ENCODE peak calls at places on chromosomes 6 and 20, in five cellular contexts. S is IMR-90, Z is mesenchymal stem cell, J is neuronal stem cell, P is H1. K is an unnamed sample.

GRCh38 chr20:57570145-57570850 is 9.4 kb downstream of the PCK1 start:
- DNase-seq in S (no peak), Z (no peak), J (no peak), P (no peak), K (no peak)

GRCh38 chr6:166309977-166310376 is 1.8 kb upstream of the PRR18 start:
- DNase-seq in S (no peak), Z (no peak), J (no peak), P (no peak), K (no peak)

GRCh38 chr6:100891079-100891478 is 9.9 kb upstream of the ASCC3 start:
- DNase-seq in S (no peak), Z (no peak), J (no peak), P (no peak), K (no peak)

GRCh38 chr6:67112120-67112519 is 1405.1 kb upstream of the EYS start:
- DNase-seq in S (no peak), Z (no peak), J (no peak), P (no peak), K (no peak)

GRCh38 chr20:39661833-39662232 is 699.7 kb downstream of the DHX35 start:
- DNase-seq in S (no peak), Z (no peak), J (no peak), P (no peak), K (no peak)

GRCh38 chr6:143064996-143065683 is 4.5 kb downstream of the AIG1 start:
- DNase-seq in S (no peak), Z (peak), J (no peak), P (no peak), K (no peak)

GRCh38 chr6:131362070-131362469 is 211.0 kb upstream of the ARG1 start:
- DNase-seq in S (no peak), Z (no peak), J (no peak), P (no peak), K (no peak)

GRCh38 chr6:124356811-124357210 is 553.1 kb downstream of the NKAIN2 start:
- DNase-seq in S (no peak), Z (no peak), J (no peak), P (no peak), K (no peak)

GRCh38 chr6:89763550-89763949 is 56.0 kb downstream of the MDN1 start:
- DNase-seq in S (peak), Z (peak), J (no peak), P (no peak), K (no peak)

GRCh38 chr20:44033344-44033743 is 118.7 kb downstream of the TOX2 start:
- DNase-seq in S (peak), Z (peak), J (no peak), P (no peak), K (no peak)

GRCh38 chr20:17556842-17557674 is 12.8 kb upstream of the DSTN start:
- DNase-seq in S (peak), Z (no peak), J (no peak), P (peak), K (peak)

GRCh38 chr6:168611691-168612090 is 170.7 kb downstream of the SMOC2 start:
- DNase-seq in S (no peak), Z (no peak), J (no peak), P (no peak), K (no peak)

GRCh38 chr20:17992847-17993508 is 24.2 kb downstream of the MGME1 start:
- DNase-seq in S (peak), Z (no peak), J (no peak), P (no peak), K (no peak)

GRCh38 chr6:6525948-6526347 is 62.6 kb upstream of the LY86 start:
- DNase-seq in S (no peak), Z (no peak), J (no peak), P (no peak), K (no peak)

GRCh38 chr20:22462975-22463914 is 121.1 kb downstream of the FOXA2 start:
- DNase-seq in S (no peak), Z (no peak), J (no peak), P (no peak), K (no peak)

GRCh38 chr6:4192173-4192572 is 56.8 kb upstream of the ECI2 start:
- DNase-seq in S (no peak), Z (no peak), J (no peak), P (no peak), K (no peak)

GRCh38 chr6:107737397-107737793 is 86.7 kb downstream of the SCML4 start:
- DNase-seq in S (no peak), Z (no peak), J (no peak), P (no peak), K (no peak)

GRCh38 chr6:37038297-37039198 is 33.1 kb downstream of the FGD2 start:
- DNase-seq in S (peak), Z (no peak), J (no peak), P (no peak), K (no peak)

GRCh38 chr6:85594197-85594930 is 706 bp upstream of the SNX14 start:
- DNase-seq in S (peak), Z (no peak), J (no peak), P (no peak), K (no peak)

GRCh38 chr6:153872946-153873345 is 166.1 kb upstream of the OPRM1 start:
- DNase-seq in S (no peak), Z (no peak), J (no peak), P (no peak), K (no peak)

GRCh38 chr6:89268776-89269175 is 46.3 kb downstream of the GABRR2 start:
- DNase-seq in S (no peak), Z (no peak), J (no peak), P (no peak), K (no peak)

GRCh38 chr20:4814696-4815252 is 93.1 kb downstream of the PRND start:
- DNase-seq in S (no peak), Z (no peak), J (no peak), P (no peak), K (no peak)

GRCh38 chr6:109523478-109523877 is 40.5 kb upstream of the ZBTB24 start:
- DNase-seq in S (peak), Z (no peak), J (no peak), P (no peak), K (no peak)

GRCh38 chr6:161951139-161951538 is 677.3 kb upstream of the AGPAT4 start:
- DNase-seq in S (no peak), Z (no peak), J (no peak), P (no peak), K (no peak)

GRCh38 chr6:167547751-167548150 is 222.9 kb downstream of the TTLL2 start:
- DNase-seq in S (no peak), Z (peak), J (no peak), P (no peak), K (no peak)

GRCh38 chr20:32779500-32780215 is 17.5 kb downstream of the DNMT3B start:
- DNase-seq in S (no peak), Z (no peak), J (peak), P (peak), K (peak)

GRCh38 chr6:114101255-114101654 is 130.3 kb upstream of the HDAC2 start:
- DNase-seq in S (no peak), Z (no peak), J (no peak), P (no peak), K (no peak)

GRCh38 chr20:18019068-18019467 is 38.6 kb downstream of the OVOL2 start:
- DNase-seq in S (peak), Z (peak), J (no peak), P (no peak), K (peak)

GRCh38 chr20:8355453-8355852 is 223.4 kb downstream of the PLCB1 start:
- DNase-seq in S (no peak), Z (no peak), J (no peak), P (no peak), K (no peak)

GRCh38 chr6:82612475-82612874 is 248.9 kb downstream of the TPBG start:
- DNase-seq in S (no peak), Z (no peak), J (no peak), P (no peak), K (no peak)

GRCh38 chr6:158818008-158818579 is 1.1 kb downstream of the EZR start:
- DNase-seq in S (peak), Z (peak), J (peak), P (peak), K (peak)
- H3K14ac ChIP-seq in S (peak), Z (peak), J (no peak), P (no peak), K (peak)

GRCh38 chr20:45413479-45413878 is 2.5 kb upstream of the PIGT start:
- DNase-seq in S (no peak), Z (no peak), J (no peak), P (no peak), K (no peak)

GRCh38 chr20:45419188-45420091 is 3.5 kb downstream of the PIGT start:
- DNase-seq in S (peak), Z (peak), J (no peak), P (peak), K (no peak)

GRCh38 chr20:45412653-45413052 is 3.3 kb upstream of the PIGT start:
- DNase-seq in S (no peak), Z (no peak), J (no peak), P (no peak), K (no peak)

GRCh38 chr20:45416917-45417316 is 976 bp downstream of the PIGT start:
- DNase-seq in S (no peak), Z (no peak), J (no peak), P (no peak), K (no peak)

DNA sequence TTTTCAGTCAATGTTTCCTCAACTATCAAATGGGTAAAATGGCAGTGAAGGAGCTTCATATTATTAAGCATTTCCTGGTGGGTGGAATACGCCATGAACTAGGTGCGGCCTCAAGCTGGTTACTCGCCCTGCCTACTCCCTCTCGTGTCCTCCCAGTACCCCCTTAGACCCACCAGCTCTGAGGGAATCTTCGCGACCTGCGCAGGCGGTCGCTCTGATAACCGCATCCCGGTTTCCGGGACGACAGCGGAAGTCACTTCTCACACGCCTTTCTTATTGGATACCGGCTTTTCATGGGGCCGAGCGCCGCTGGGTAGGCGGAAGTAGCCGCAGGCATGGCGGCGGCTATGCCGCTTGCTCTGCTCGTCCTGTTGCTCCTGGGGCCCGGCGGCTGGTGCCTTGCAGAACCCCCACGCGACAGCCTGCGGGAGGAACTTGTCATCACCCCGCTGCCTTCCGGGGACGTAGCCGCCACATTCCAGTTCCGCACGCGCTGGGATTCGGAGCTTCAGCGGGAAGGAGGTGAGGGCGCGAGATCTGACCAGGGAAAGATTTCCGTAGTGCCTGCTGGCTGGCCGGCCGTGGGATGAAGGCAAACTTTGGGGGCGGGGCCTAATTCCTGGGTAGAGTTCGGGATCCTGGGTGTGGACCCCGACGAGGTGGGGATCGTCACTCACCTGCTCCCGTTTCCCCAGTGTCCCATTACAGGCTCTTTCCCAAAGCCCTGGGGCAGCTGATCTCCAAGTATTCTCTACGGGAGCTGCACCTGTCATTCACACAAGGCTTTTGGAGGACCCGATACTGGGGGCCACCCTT is at the start of gene PIGT:
- DNase-seq in S (peak), Z (peak), J (peak), P (peak), K (peak)
- H3K14ac ChIP-seq in S (peak), Z (peak), J (no peak), P (no peak), K (peak)

DNA sequence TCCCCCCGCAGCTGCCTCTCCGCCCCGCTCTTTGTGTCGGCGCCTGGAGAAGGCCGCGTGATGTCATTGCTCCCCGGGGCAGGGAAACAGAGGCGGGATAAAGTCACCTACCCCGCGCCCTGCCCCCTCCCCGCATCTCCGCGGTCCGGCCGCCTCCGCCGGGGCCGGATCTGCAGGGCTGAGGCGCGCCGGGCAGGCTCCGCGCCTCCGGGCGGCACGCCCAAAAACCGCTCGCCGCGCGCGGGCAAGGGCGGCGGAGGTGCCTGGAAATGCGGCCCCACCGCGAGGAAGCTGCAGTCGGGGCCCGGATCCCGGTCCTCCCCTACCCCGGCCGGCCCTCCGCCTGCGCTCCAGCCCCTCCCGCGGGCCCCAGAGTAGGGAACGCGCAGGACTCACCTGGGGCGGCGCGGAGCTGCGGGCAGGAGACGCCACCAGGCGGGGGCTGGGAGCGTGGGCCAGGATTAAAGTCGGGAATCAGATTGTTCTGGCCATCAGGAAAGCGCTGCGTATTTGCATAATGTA is at the start of gene FAXC:
- DNase-seq in S (peak), Z (peak), J (peak), P (peak), K (peak)
- H3K14ac ChIP-seq in S (peak), Z (peak), J (no peak), P (peak), K (peak)

GRCh38 chr20:19770375-19770774 is 12.3 kb downstream of the RIN2 start:
- DNase-seq in S (no peak), Z (peak), J (no peak), P (no peak), K (no peak)

GRCh38 chr20:19765266-19765665 is 7.2 kb downstream of the RIN2 start:
- DNase-seq in S (no peak), Z (no peak), J (no peak), P (no peak), K (no peak)

GRCh38 chr20:19764207-19764606 is 6.1 kb downstream of the RIN2 start:
- DNase-seq in S (peak), Z (peak), J (no peak), P (no peak), K (no peak)

GRCh38 chr20:19769516-19769915 is 11.5 kb downstream of the RIN2 start:
- DNase-seq in S (no peak), Z (no peak), J (no peak), P (no peak), K (no peak)

DNA sequence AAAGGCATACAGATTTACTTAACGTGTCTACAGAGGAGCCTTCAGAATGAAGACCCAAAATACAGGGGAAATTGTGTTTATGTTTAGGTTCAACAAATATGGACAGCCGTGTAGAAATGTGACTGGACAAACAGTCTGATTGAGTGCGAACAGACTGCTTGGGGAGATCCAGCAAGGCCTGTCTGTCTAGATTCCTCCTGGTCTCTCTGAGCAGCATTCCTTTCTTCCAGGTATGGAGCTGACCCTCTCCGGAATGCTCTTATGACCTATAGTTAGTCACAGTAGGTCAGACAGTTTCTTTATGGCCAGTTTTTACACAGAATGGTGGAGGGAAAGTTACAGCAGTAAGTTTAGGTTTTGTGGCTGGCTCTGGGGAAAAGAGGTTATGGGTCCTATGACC is 9.0 kb downstream of the RIN2 start:
- DNase-seq in S (no peak), Z (no peak), J (no peak), P (no peak), K (no peak)
- H3K14ac ChIP-seq in S (no peak), Z (no peak), J (no peak), P (no peak), K (no peak)

DNA sequence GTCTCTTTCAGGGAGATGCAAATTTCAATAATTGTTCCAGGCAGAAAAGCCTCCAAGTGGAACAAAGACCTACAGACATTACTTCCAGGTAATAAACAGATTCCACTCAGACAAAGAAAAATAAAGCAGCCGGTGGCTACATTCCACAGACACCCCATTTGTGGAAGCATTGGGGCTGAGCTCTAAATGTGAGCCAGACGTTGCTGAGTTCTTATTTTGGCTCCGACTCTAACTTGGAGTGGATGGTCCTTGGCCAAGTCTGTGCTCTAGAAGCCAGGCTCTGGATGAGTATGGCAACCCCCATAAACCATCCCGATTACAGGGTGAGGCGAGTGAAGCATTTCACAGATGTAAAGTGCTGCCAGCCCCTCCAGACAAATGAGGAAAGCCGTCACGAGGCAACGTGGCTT is 6.6 kb downstream of the TRAM2 start:
- DNase-seq in S (no peak), Z (no peak), J (no peak), P (no peak), K (no peak)
- H3K14ac ChIP-seq in S (peak), Z (no peak), J (no peak), P (no peak), K (peak)

GRCh38 chr20:48541581-48542071 is 286.2 kb downstream of the PREX1 start:
- DNase-seq in S (no peak), Z (no peak), J (no peak), P (no peak), K (no peak)
- H3K14ac ChIP-seq in S (no peak), Z (no peak), J (no peak), P (no peak), K (peak)

GRCh38 chr6:170094686-170095272 is 196.1 kb downstream of the DLL1 start:
- DNase-seq in S (no peak), Z (no peak), J (no peak), P (peak), K (no peak)
- H3K14ac ChIP-seq in S (no peak), Z (no peak), J (peak), P (no peak), K (no peak)

K was measured in H9.